ENCODE peak calls at places on chromosomes 16 and 17, in five cellular contexts. M, U, W, D and N are unnamed samples.

GRCh38 chr16:24869033-24869432 is 23.3 kb downstream of the SLC5A11 start:
- DNase-seq in M (no peak), U (no peak), W (no peak), D (no peak), N (no peak)

GRCh38 chr16:76955629-76956028 is 235.4 kb upstream of the MON1B start:
- DNase-seq in M (no peak), U (no peak), W (no peak), D (no peak), N (no peak)

GRCh38 chr17:18191967-18192366 is 8.3 kb downstream of the ALKBH5 start:
- DNase-seq in M (no peak), U (no peak), W (no peak), D (no peak), N (no peak)

GRCh38 chr17:41559548-41559947 is 12.3 kb downstream of the KRT9 start:
- DNase-seq in M (no peak), U (no peak), W (no peak), D (peak; percentile 49), N (no peak)

GRCh38 chr17:33151565-33151964 is 141.5 kb downstream of the ASIC2 start:
- DNase-seq in M (no peak), U (no peak), W (no peak), D (no peak), N (no peak)

GRCh38 chr16:17470002-17470870 is 524 bp downstream of the XYLT1 start:
- DNase-seq in M (no peak), U (no peak), W (no peak), D (no peak), N (peak; percentile 68)

GRCh38 chr16:49788936-49789335 is 67.0 kb downstream of the ZNF423 start:
- DNase-seq in M (no peak), U (peak; percentile 34), W (no peak), D (no peak), N (no peak)

GRCh38 chr17:58318627-58319180 is 9.9 kb downstream of the TSPOAP1 start:
- DNase-seq in M (no peak), U (no peak), W (no peak), D (no peak), N (no peak)

GRCh38 chr17:78645421-78646295 is 68.5 kb upstream of the DNAH17 start:
- DNase-seq in M (peak; percentile 18), U (no peak), W (no peak), D (peak; percentile 48), N (peak; percentile 55)

GRCh38 chr16:4379001-4379688 is 7.5 kb downstream of the VASN start:
- DNase-seq in M (no peak), U (no peak), W (no peak), D (no peak), N (no peak)

GRCh38 chr17:29619251-29619650 is 3.5 kb downstream of the CORO6 start:
- DNase-seq in M (peak; percentile 29), U (no peak), W (no peak), D (peak; percentile 63), N (no peak)

GRCh38 chr16:89042711-89043551 is 50.7 kb upstream of the ACSF3 start:
- DNase-seq in M (no peak), U (no peak), W (no peak), D (no peak), N (no peak)

GRCh38 chr16:80544326-80544725 is 3.5 kb downstream of the DYNLRB2 start:
- DNase-seq in M (no peak), U (no peak), W (no peak), D (no peak), N (no peak)

GRCh38 chr17:30246460-30246859 is 11.0 kb upstream of the SLC6A4 start:
- DNase-seq in M (no peak), U (no peak), W (no peak), D (no peak), N (no peak)

GRCh38 chr16:22132801-22133200 is 29.5 kb upstream of the SDR42E2 start:
- DNase-seq in M (no peak), U (no peak), W (no peak), D (no peak), N (no peak)

GRCh38 chr17:7294614-7295153 is at the start of gene YBX2:
- DNase-seq in M (no peak), U (no peak), W (no peak), D (peak; percentile 57), N (peak; percentile 77)

GRCh38 chr17:7019839-7020519 is 2.9 kb upstream of the BCL6B start:
- DNase-seq in M (no peak), U (no peak), W (no peak), D (peak; percentile 41), N (peak; percentile 60)

GRCh38 chr17:78252111-78252634 is 20.7 kb downstream of the TMEM235 start:
- DNase-seq in M (no peak), U (no peak), W (no peak), D (no peak), N (no peak)

GRCh38 chr16:71426069-71426879 is 15.6 kb downstream of the TLE7 start:
- DNase-seq in M (no peak), U (peak; percentile 28), W (peak; percentile 59), D (peak; percentile 58), N (no peak)

GRCh38 chr17:12301551-12301950 is 280.9 kb downstream of the MAP2K4 start:
- DNase-seq in M (no peak), U (no peak), W (no peak), D (no peak), N (no peak)

GRCh38 chr16:31284926-31285325 is 25.2 kb downstream of the ITGAM start:
- DNase-seq in M (no peak), U (no peak), W (no peak), D (no peak), N (no peak)

GRCh38 chr17:63910096-63910495 is 962 bp downstream of the CSHL1 start:
- DNase-seq in M (no peak), U (no peak), W (no peak), D (no peak), N (no peak)

GRCh38 chr16:66001432-66001831 is 365.1 kb upstream of the CDH5 start:
- DNase-seq in M (no peak), U (no peak), W (no peak), D (no peak), N (no peak)

GRCh38 chr17:28896491-28896883 is 1.0 kb downstream of the FLOT2 start:
- DNase-seq in M (no peak), U (no peak), W (no peak), D (no peak), N (no peak)